ENCODE peak calls at places on chromosomes 7 and 10, in seven cellular contexts. One of them, this sample, is unnamed.

GRCh38 chr7:134905375-134905774 is 80.9 kb upstream of the AGBL3 start:
- DNase-seq in colonic mucosa: peak; percentile 27
- DNase-seq in H7: no peak
- DNase-seq in T-helper 9 cell: no peak
- DNase-seq in activated T-cell treated with anti-CD3 and anti-CD28 coated beads for 48 hours: no peak
- DNase-seq in activated B cell treated with CpG ODN at 0.5 μM for 24 hours: no peak
- DNase-seq in cardiac muscle cell: peak; percentile 96
- DNase-seq in this sample: peak; percentile 77

GRCh38 chr7:27199820-27200760 is at the start of gene HOXA13:
- DNase-seq in colonic mucosa: peak; percentile 87
- DNase-seq in H7: peak; percentile 89
- DNase-seq in T-helper 9 cell: no peak
- DNase-seq in activated T-cell treated with anti-CD3 and anti-CD28 coated beads for 48 hours: no peak
- DNase-seq in activated B cell treated with CpG ODN at 0.5 μM for 24 hours: no peak
- DNase-seq in cardiac muscle cell: no peak
- DNase-seq in this sample: peak; percentile 45

GRCh38 chr7:117741962-117742361 is 131.3 kb downstream of the CTTNBP2 start:
- DNase-seq in colonic mucosa: no peak
- DNase-seq in H7: no peak
- DNase-seq in T-helper 9 cell: no peak
- DNase-seq in activated T-cell treated with anti-CD3 and anti-CD28 coated beads for 48 hours: no peak
- DNase-seq in activated B cell treated with CpG ODN at 0.5 μM for 24 hours: no peak
- DNase-seq in cardiac muscle cell: no peak
- DNase-seq in this sample: no peak

GRCh38 chr10:104076743-104077160 is 8.9 kb downstream of the COL17A1 start:
- DNase-seq in colonic mucosa: peak; percentile 40
- DNase-seq in H7: no peak
- DNase-seq in T-helper 9 cell: no peak
- DNase-seq in activated T-cell treated with anti-CD3 and anti-CD28 coated beads for 48 hours: no peak
- DNase-seq in activated B cell treated with CpG ODN at 0.5 μM for 24 hours: no peak
- DNase-seq in cardiac muscle cell: peak; percentile 85
- DNase-seq in this sample: peak; percentile 86

GRCh38 chr10:116952729-116953128 is 52.3 kb downstream of the SHTN1 start:
- DNase-seq in colonic mucosa: no peak
- DNase-seq in H7: no peak
- DNase-seq in T-helper 9 cell: no peak
- DNase-seq in activated T-cell treated with anti-CD3 and anti-CD28 coated beads for 48 hours: no peak
- DNase-seq in activated B cell treated with CpG ODN at 0.5 μM for 24 hours: no peak
- DNase-seq in cardiac muscle cell: no peak
- DNase-seq in this sample: no peak

GRCh38 chr10:119118231-119118630 is 14.3 kb downstream of the DENND10 start:
- DNase-seq in colonic mucosa: no peak
- DNase-seq in H7: no peak
- DNase-seq in T-helper 9 cell: no peak
- DNase-seq in activated T-cell treated with anti-CD3 and anti-CD28 coated beads for 48 hours: no peak
- DNase-seq in activated B cell treated with CpG ODN at 0.5 μM for 24 hours: no peak
- DNase-seq in cardiac muscle cell: no peak
- DNase-seq in this sample: no peak

GRCh38 chr7:149561072-149561471 is 63.5 kb upstream of the ZNF746 start:
- DNase-seq in colonic mucosa: no peak
- DNase-seq in H7: no peak
- DNase-seq in T-helper 9 cell: no peak
- DNase-seq in activated T-cell treated with anti-CD3 and anti-CD28 coated beads for 48 hours: no peak
- DNase-seq in activated B cell treated with CpG ODN at 0.5 μM for 24 hours: no peak
- DNase-seq in cardiac muscle cell: peak; percentile 6
- DNase-seq in this sample: no peak

GRCh38 chr7:84841809-84842208 is 345.0 kb downstream of the SEMA3D start:
- DNase-seq in colonic mucosa: no peak
- DNase-seq in H7: no peak
- DNase-seq in T-helper 9 cell: no peak
- DNase-seq in activated T-cell treated with anti-CD3 and anti-CD28 coated beads for 48 hours: no peak
- DNase-seq in activated B cell treated with CpG ODN at 0.5 μM for 24 hours: no peak
- DNase-seq in cardiac muscle cell: no peak
- DNase-seq in this sample: no peak

GRCh38 chr7:68943786-68944185 is 654.5 kb upstream of the AUTS2 start:
- DNase-seq in colonic mucosa: no peak
- DNase-seq in H7: no peak
- DNase-seq in T-helper 9 cell: no peak
- DNase-seq in activated T-cell treated with anti-CD3 and anti-CD28 coated beads for 48 hours: no peak
- DNase-seq in activated B cell treated with CpG ODN at 0.5 μM for 24 hours: no peak
- DNase-seq in cardiac muscle cell: no peak
- DNase-seq in this sample: no peak

GRCh38 chr10:99975942-99976809 is 33.6 kb downstream of the DNMBP start:
- DNase-seq in colonic mucosa: no peak
- DNase-seq in H7: no peak
- DNase-seq in T-helper 9 cell: no peak
- DNase-seq in activated T-cell treated with anti-CD3 and anti-CD28 coated beads for 48 hours: no peak
- DNase-seq in activated B cell treated with CpG ODN at 0.5 μM for 24 hours: no peak
- DNase-seq in cardiac muscle cell: peak; percentile 89
- DNase-seq in this sample: peak; percentile 69

GRCh38 chr7:12565873-12566272 is 4.6 kb upstream of the SCIN start:
- DNase-seq in colonic mucosa: no peak
- DNase-seq in H7: no peak
- DNase-seq in T-helper 9 cell: no peak
- DNase-seq in activated T-cell treated with anti-CD3 and anti-CD28 coated beads for 48 hours: no peak
- DNase-seq in activated B cell treated with CpG ODN at 0.5 μM for 24 hours: no peak
- DNase-seq in cardiac muscle cell: no peak
- DNase-seq in this sample: no peak

GRCh38 chr10:68001000-68001399 is 74.1 kb downstream of the HERC4 start:
- DNase-seq in colonic mucosa: no peak
- DNase-seq in H7: no peak
- DNase-seq in T-helper 9 cell: no peak
- DNase-seq in activated T-cell treated with anti-CD3 and anti-CD28 coated beads for 48 hours: no peak
- DNase-seq in activated B cell treated with CpG ODN at 0.5 μM for 24 hours: no peak
- DNase-seq in cardiac muscle cell: no peak
- DNase-seq in this sample: no peak

GRCh38 chr7:44966731-44967538 is 11.9 kb downstream of the MYO1G start:
- DNase-seq in colonic mucosa: no peak
- DNase-seq in H7: peak; percentile 61
- DNase-seq in T-helper 9 cell: no peak
- DNase-seq in activated T-cell treated with anti-CD3 and anti-CD28 coated beads for 48 hours: no peak
- DNase-seq in activated B cell treated with CpG ODN at 0.5 μM for 24 hours: no peak
- DNase-seq in cardiac muscle cell: no peak
- DNase-seq in this sample: no peak

GRCh38 chr7:46786221-46786951 is 795.5 kb downstream of the TNS3 start:
- DNase-seq in colonic mucosa: no peak
- DNase-seq in H7: peak; percentile 16
- DNase-seq in T-helper 9 cell: no peak
- DNase-seq in activated T-cell treated with anti-CD3 and anti-CD28 coated beads for 48 hours: no peak
- DNase-seq in activated B cell treated with CpG ODN at 0.5 μM for 24 hours: no peak
- DNase-seq in cardiac muscle cell: no peak
- DNase-seq in this sample: peak; percentile 34

GRCh38 chr7:48636391-48637015 is 287.8 kb upstream of the CDC14C start:
- DNase-seq in colonic mucosa: no peak
- DNase-seq in H7: no peak
- DNase-seq in T-helper 9 cell: no peak
- DNase-seq in activated T-cell treated with anti-CD3 and anti-CD28 coated beads for 48 hours: no peak
- DNase-seq in activated B cell treated with CpG ODN at 0.5 μM for 24 hours: no peak
- DNase-seq in cardiac muscle cell: no peak
- DNase-seq in this sample: no peak

GRCh38 chr10:69353981-69354635 is 62.6 kb downstream of the TACR2 start:
- DNase-seq in colonic mucosa: no peak
- DNase-seq in H7: no peak
- DNase-seq in T-helper 9 cell: no peak
- DNase-seq in activated T-cell treated with anti-CD3 and anti-CD28 coated beads for 48 hours: no peak
- DNase-seq in activated B cell treated with CpG ODN at 0.5 μM for 24 hours: no peak
- DNase-seq in cardiac muscle cell: no peak
- DNase-seq in this sample: no peak

GRCh38 chr7:74032191-74032490 is 4.2 kb downstream of the ELN start:
- DNase-seq in colonic mucosa: no peak
- DNase-seq in H7: no peak
- DNase-seq in T-helper 9 cell: no peak
- DNase-seq in activated T-cell treated with anti-CD3 and anti-CD28 coated beads for 48 hours: no peak
- DNase-seq in activated B cell treated with CpG ODN at 0.5 μM for 24 hours: no peak
- DNase-seq in cardiac muscle cell: peak; percentile 79
- DNase-seq in this sample: peak; percentile 70